ENCODE peak calls at places on chromosomes 16 and 17, in nine cellular contexts. E, A, R, V, H, N, Q, Y and I are unnamed samples.

GRCh38 chr17:72219136-72219823 is 98.5 kb downstream of the SOX9 start:
- DNase-seq in E (no peak), A (no peak), R (no peak), V (no peak), H (no peak), N (no peak), Q (peak), Y (no peak), I (no peak)

GRCh38 chr16:24972608-24973220 is 42.5 kb downstream of the ARHGAP17 start:
- DNase-seq in E (no peak), A (no peak), R (no peak), V (no peak), H (no peak), N (no peak), Q (peak), Y (no peak), I (no peak)

GRCh38 chr17:42153919-42154491 is 784 bp downstream of the RAB5C start:
- DNase-seq in E (no peak), A (no peak), R (no peak), V (no peak), H (no peak), N (no peak), Q (no peak), Y (peak), I (no peak)

GRCh38 chr17:72177738-72178137 is 56.9 kb downstream of the SOX9 start:
- DNase-seq in E (no peak), A (no peak), R (no peak), V (no peak), H (no peak), N (no peak), Q (no peak), Y (no peak), I (no peak)

GRCh38 chr17:82236142-82236971 is 7.5 kb downstream of the SLC16A3 start:
- DNase-seq in E (peak), A (peak), R (peak), V (no peak), H (no peak), N (no peak), Q (peak), Y (peak), I (no peak)

GRCh38 chr16:67800252-67801046 is 5.9 kb downstream of the RANBP10 start:
- DNase-seq in E (no peak), A (no peak), R (no peak), V (no peak), H (no peak), N (no peak), Q (no peak), Y (no peak), I (no peak)

GRCh38 chr16:83878838-83879237 is 20.1 kb upstream of the MLYCD start:
- DNase-seq in E (peak), A (no peak), R (peak), V (no peak), H (no peak), N (peak), Q (no peak), Y (peak), I (no peak)

GRCh38 chr17:64622931-64623654 is 39.0 kb downstream of the SMURF2 start:
- DNase-seq in E (no peak), A (no peak), R (no peak), V (no peak), H (no peak), N (peak), Q (no peak), Y (peak), I (no peak)

GRCh38 chr17:19579867-19580565 is 46.4 kb downstream of the SLC47A1 start:
- DNase-seq in E (no peak), A (no peak), R (no peak), V (no peak), H (no peak), N (no peak), Q (peak), Y (peak), I (no peak)

GRCh38 chr17:70084476-70084875 is 9.5 kb downstream of the KCNJ16 start:
- DNase-seq in E (no peak), A (no peak), R (no peak), V (no peak), H (no peak), N (no peak), Q (no peak), Y (peak), I (no peak)

GRCh38 chr17:72408122-72408382 is 287.2 kb downstream of the SOX9 start:
- DNase-seq in E (no peak), A (no peak), R (no peak), V (no peak), H (no peak), N (no peak), Q (no peak), Y (no peak), I (no peak)

GRCh38 chr17:10527419-10527818 is 9.1 kb upstream of the MYH1 start:
- DNase-seq in E (no peak), A (no peak), R (no peak), V (no peak), H (no peak), N (no peak), Q (no peak), Y (no peak), I (no peak)

GRCh38 chr17:81128774-81129173 is 36.5 kb upstream of the PVALEF start:
- DNase-seq in E (no peak), A (no peak), R (peak), V (no peak), H (no peak), N (no peak), Q (no peak), Y (no peak), I (no peak)

GRCh38 chr17:34365340-34365739 is 2.3 kb upstream of the CCL1 start:
- DNase-seq in E (no peak), A (no peak), R (no peak), V (no peak), H (no peak), N (no peak), Q (peak), Y (no peak), I (no peak)

GRCh38 chr16:86892509-86892908 is 314.2 kb downstream of the FOXL1 start:
- DNase-seq in E (no peak), A (no peak), R (no peak), V (no peak), H (no peak), N (no peak), Q (no peak), Y (peak), I (no peak)

GRCh38 chr16:72198021-72198420 is 26.1 kb upstream of the PMFBP1 start:
- DNase-seq in E (peak), A (no peak), R (peak), V (no peak), H (no peak), N (no peak), Q (no peak), Y (peak), I (no peak)

GRCh38 chr17:79082311-79083190 is 7.9 kb downstream of the ENGASE start:
- DNase-seq in E (peak), A (peak), R (no peak), V (no peak), H (peak), N (peak), Q (peak), Y (peak), I (no peak)

GRCh38 chr16:68823401-68823800 is 19.9 kb upstream of the TANGO6 start:
- DNase-seq in E (no peak), A (no peak), R (no peak), V (no peak), H (no peak), N (peak), Q (peak), Y (peak), I (no peak)